ENCODE peak calls at places on chromosomes 2 and 18, in nine cellular contexts. One of them, this sample, is unnamed.

GRCh38 chr18:74896390-74896991 is 298.8 kb downstream of the ZNF407 start:
- DNase-seq in stimulated activated CD8-positive, alpha-beta memory T cell treated with anti-CD3 and anti-CD28 coated beads, Interleukin-15, amount 100 ng/mL, for 24 hours: no peak
- DNase-seq in stimulated activated CD4-positive, alpha-beta T cell treated with anti-CD3 and anti-CD28 coated beads, Interleukin-2, amount 100 ng/mL, for 48 hours: peak
- DNase-seq in NCI-H1436 treated with DMSO at 0.1 percent for 48 hours: peak
- DNase-seq in ELR: peak
- DNase-seq in CD8-positive, alpha-beta memory T cell: peak
- DNase-seq in activated T-cell treated with anti-CD3 and anti-CD28 coated beads, Interleukin-2, amount 50 U/mL, for 48 hours: peak
- DNase-seq in HCT116: peak
- DNase-seq in OCI-LY7: peak
- DNase-seq in this sample: peak

GRCh38 chr2:238868067-238868524 is 20.2 kb downstream of the TWIST2 start:
- DNase-seq in OCI-LY7: no peak
- DNase-seq in HCT116: no peak
- DNase-seq in activated T-cell treated with anti-CD3 and anti-CD28 coated beads, Interleukin-2, amount 50 U/mL, for 48 hours: no peak
- DNase-seq in stimulated activated CD8-positive, alpha-beta memory T cell treated with anti-CD3 and anti-CD28 coated beads, Interleukin-15, amount 100 ng/mL, for 24 hours: no peak
- DNase-seq in CD8-positive, alpha-beta memory T cell: no peak
- DNase-seq in ELR: peak
- DNase-seq in NCI-H1436 treated with DMSO at 0.1 percent for 48 hours: no peak
- DNase-seq in stimulated activated CD4-positive, alpha-beta T cell treated with anti-CD3 and anti-CD28 coated beads, Interleukin-2, amount 100 ng/mL, for 48 hours: no peak
- DNase-seq in this sample: no peak

GRCh38 chr18:27709344-27709743 is 467.6 kb downstream of the CDH2 start:
- DNase-seq in activated T-cell treated with anti-CD3 and anti-CD28 coated beads, Interleukin-2, amount 50 U/mL, for 48 hours: no peak
- DNase-seq in OCI-LY7: no peak
- DNase-seq in stimulated activated CD4-positive, alpha-beta T cell treated with anti-CD3 and anti-CD28 coated beads, Interleukin-2, amount 100 ng/mL, for 48 hours: no peak
- DNase-seq in CD8-positive, alpha-beta memory T cell: no peak
- DNase-seq in NCI-H1436 treated with DMSO at 0.1 percent for 48 hours: no peak
- DNase-seq in stimulated activated CD8-positive, alpha-beta memory T cell treated with anti-CD3 and anti-CD28 coated beads, Interleukin-15, amount 100 ng/mL, for 24 hours: no peak
- DNase-seq in HCT116: no peak
- DNase-seq in ELR: no peak
- DNase-seq in this sample: peak

GRCh38 chr2:178449700-178450573 is 1.0 kb downstream of the PRKRA start:
- DNase-seq in stimulated activated CD4-positive, alpha-beta T cell treated with anti-CD3 and anti-CD28 coated beads, Interleukin-2, amount 100 ng/mL, for 48 hours: no peak
- DNase-seq in OCI-LY7: peak
- DNase-seq in NCI-H1436 treated with DMSO at 0.1 percent for 48 hours: no peak
- DNase-seq in stimulated activated CD8-positive, alpha-beta memory T cell treated with anti-CD3 and anti-CD28 coated beads, Interleukin-15, amount 100 ng/mL, for 24 hours: no peak
- DNase-seq in activated T-cell treated with anti-CD3 and anti-CD28 coated beads, Interleukin-2, amount 50 U/mL, for 48 hours: peak
- DNase-seq in ELR: peak
- DNase-seq in HCT116: no peak
- DNase-seq in CD8-positive, alpha-beta memory T cell: peak
- DNase-seq in this sample: no peak

GRCh38 chr2:43067254-43068052 is 159.0 kb downstream of the ZFP36L2 start:
- DNase-seq in NCI-H1436 treated with DMSO at 0.1 percent for 48 hours: no peak
- DNase-seq in CD8-positive, alpha-beta memory T cell: no peak
- DNase-seq in OCI-LY7: no peak
- DNase-seq in stimulated activated CD4-positive, alpha-beta T cell treated with anti-CD3 and anti-CD28 coated beads, Interleukin-2, amount 100 ng/mL, for 48 hours: no peak
- DNase-seq in stimulated activated CD8-positive, alpha-beta memory T cell treated with anti-CD3 and anti-CD28 coated beads, Interleukin-15, amount 100 ng/mL, for 24 hours: no peak
- DNase-seq in HCT116: no peak
- DNase-seq in activated T-cell treated with anti-CD3 and anti-CD28 coated beads, Interleukin-2, amount 50 U/mL, for 48 hours: no peak
- DNase-seq in ELR: no peak
- DNase-seq in this sample: no peak

GRCh38 chr18:78896111-78896510 is 83.5 kb upstream of the SALL3 start:
- DNase-seq in ELR: no peak
- DNase-seq in stimulated activated CD8-positive, alpha-beta memory T cell treated with anti-CD3 and anti-CD28 coated beads, Interleukin-15, amount 100 ng/mL, for 24 hours: no peak
- DNase-seq in HCT116: no peak
- DNase-seq in OCI-LY7: no peak
- DNase-seq in CD8-positive, alpha-beta memory T cell: no peak
- DNase-seq in activated T-cell treated with anti-CD3 and anti-CD28 coated beads, Interleukin-2, amount 50 U/mL, for 48 hours: no peak
- DNase-seq in NCI-H1436 treated with DMSO at 0.1 percent for 48 hours: no peak
- DNase-seq in stimulated activated CD4-positive, alpha-beta T cell treated with anti-CD3 and anti-CD28 coated beads, Interleukin-2, amount 100 ng/mL, for 48 hours: no peak
- DNase-seq in this sample: no peak

GRCh38 chr2:27509326-27509725 is 12.7 kb downstream of the GCKR start:
- DNase-seq in stimulated activated CD4-positive, alpha-beta T cell treated with anti-CD3 and anti-CD28 coated beads, Interleukin-2, amount 100 ng/mL, for 48 hours: no peak
- DNase-seq in CD8-positive, alpha-beta memory T cell: no peak
- DNase-seq in OCI-LY7: no peak
- DNase-seq in ELR: no peak
- DNase-seq in stimulated activated CD8-positive, alpha-beta memory T cell treated with anti-CD3 and anti-CD28 coated beads, Interleukin-15, amount 100 ng/mL, for 24 hours: no peak
- DNase-seq in activated T-cell treated with anti-CD3 and anti-CD28 coated beads, Interleukin-2, amount 50 U/mL, for 48 hours: no peak
- DNase-seq in NCI-H1436 treated with DMSO at 0.1 percent for 48 hours: no peak
- DNase-seq in HCT116: no peak
- DNase-seq in this sample: no peak

GRCh38 chr2:168434164-168434563 is 21.9 kb upstream of the CERS6 start:
- DNase-seq in HCT116: no peak
- DNase-seq in stimulated activated CD4-positive, alpha-beta T cell treated with anti-CD3 and anti-CD28 coated beads, Interleukin-2, amount 100 ng/mL, for 48 hours: no peak
- DNase-seq in activated T-cell treated with anti-CD3 and anti-CD28 coated beads, Interleukin-2, amount 50 U/mL, for 48 hours: no peak
- DNase-seq in OCI-LY7: no peak
- DNase-seq in ELR: no peak
- DNase-seq in CD8-positive, alpha-beta memory T cell: no peak
- DNase-seq in stimulated activated CD8-positive, alpha-beta memory T cell treated with anti-CD3 and anti-CD28 coated beads, Interleukin-15, amount 100 ng/mL, for 24 hours: no peak
- DNase-seq in NCI-H1436 treated with DMSO at 0.1 percent for 48 hours: no peak
- DNase-seq in this sample: no peak

GRCh38 chr18:1653873-1654272 is 749.2 kb downstream of the ADCYAP1 start:
- DNase-seq in NCI-H1436 treated with DMSO at 0.1 percent for 48 hours: no peak
- DNase-seq in stimulated activated CD4-positive, alpha-beta T cell treated with anti-CD3 and anti-CD28 coated beads, Interleukin-2, amount 100 ng/mL, for 48 hours: no peak
- DNase-seq in OCI-LY7: no peak
- DNase-seq in stimulated activated CD8-positive, alpha-beta memory T cell treated with anti-CD3 and anti-CD28 coated beads, Interleukin-15, amount 100 ng/mL, for 24 hours: no peak
- DNase-seq in CD8-positive, alpha-beta memory T cell: no peak
- DNase-seq in activated T-cell treated with anti-CD3 and anti-CD28 coated beads, Interleukin-2, amount 50 U/mL, for 48 hours: no peak
- DNase-seq in ELR: no peak
- DNase-seq in HCT116: no peak
- DNase-seq in this sample: no peak

GRCh38 chr2:222709191-222709891 is 37.9 kb downstream of the MOGAT1 start:
- DNase-seq in NCI-H1436 treated with DMSO at 0.1 percent for 48 hours: no peak
- DNase-seq in activated T-cell treated with anti-CD3 and anti-CD28 coated beads, Interleukin-2, amount 50 U/mL, for 48 hours: peak
- DNase-seq in stimulated activated CD8-positive, alpha-beta memory T cell treated with anti-CD3 and anti-CD28 coated beads, Interleukin-15, amount 100 ng/mL, for 24 hours: no peak
- DNase-seq in HCT116: peak
- DNase-seq in ELR: peak
- DNase-seq in OCI-LY7: peak
- DNase-seq in CD8-positive, alpha-beta memory T cell: no peak
- DNase-seq in stimulated activated CD4-positive, alpha-beta T cell treated with anti-CD3 and anti-CD28 coated beads, Interleukin-2, amount 100 ng/mL, for 48 hours: no peak
- DNase-seq in this sample: peak

GRCh38 chr2:148519013-148519412 is 125.5 kb upstream of the EPC2 start:
- DNase-seq in OCI-LY7: no peak
- DNase-seq in NCI-H1436 treated with DMSO at 0.1 percent for 48 hours: no peak
- DNase-seq in activated T-cell treated with anti-CD3 and anti-CD28 coated beads, Interleukin-2, amount 50 U/mL, for 48 hours: no peak
- DNase-seq in CD8-positive, alpha-beta memory T cell: no peak
- DNase-seq in stimulated activated CD4-positive, alpha-beta T cell treated with anti-CD3 and anti-CD28 coated beads, Interleukin-2, amount 100 ng/mL, for 48 hours: no peak
- DNase-seq in HCT116: no peak
- DNase-seq in stimulated activated CD8-positive, alpha-beta memory T cell treated with anti-CD3 and anti-CD28 coated beads, Interleukin-15, amount 100 ng/mL, for 24 hours: no peak
- DNase-seq in ELR: no peak
- DNase-seq in this sample: no peak

GRCh38 chr2:105888625-105889024 is 143.9 kb downstream of the NCK2 start:
- DNase-seq in NCI-H1436 treated with DMSO at 0.1 percent for 48 hours: no peak
- DNase-seq in CD8-positive, alpha-beta memory T cell: no peak
- DNase-seq in activated T-cell treated with anti-CD3 and anti-CD28 coated beads, Interleukin-2, amount 50 U/mL, for 48 hours: peak
- DNase-seq in HCT116: peak
- DNase-seq in OCI-LY7: peak
- DNase-seq in ELR: peak
- DNase-seq in stimulated activated CD8-positive, alpha-beta memory T cell treated with anti-CD3 and anti-CD28 coated beads, Interleukin-15, amount 100 ng/mL, for 24 hours: no peak
- DNase-seq in stimulated activated CD4-positive, alpha-beta T cell treated with anti-CD3 and anti-CD28 coated beads, Interleukin-2, amount 100 ng/mL, for 48 hours: no peak
- DNase-seq in this sample: peak

GRCh38 chr2:135557533-135557932 is 26.2 kb downstream of the R3HDM1 start:
- DNase-seq in stimulated activated CD8-positive, alpha-beta memory T cell treated with anti-CD3 and anti-CD28 coated beads, Interleukin-15, amount 100 ng/mL, for 24 hours: no peak
- DNase-seq in CD8-positive, alpha-beta memory T cell: no peak
- DNase-seq in stimulated activated CD4-positive, alpha-beta T cell treated with anti-CD3 and anti-CD28 coated beads, Interleukin-2, amount 100 ng/mL, for 48 hours: no peak
- DNase-seq in NCI-H1436 treated with DMSO at 0.1 percent for 48 hours: no peak
- DNase-seq in ELR: no peak
- DNase-seq in HCT116: no peak
- DNase-seq in activated T-cell treated with anti-CD3 and anti-CD28 coated beads, Interleukin-2, amount 50 U/mL, for 48 hours: no peak
- DNase-seq in OCI-LY7: no peak
- DNase-seq in this sample: no peak

GRCh38 chr2:62461707-62462106 is 44.3 kb downstream of the TMEM17 start:
- DNase-seq in CD8-positive, alpha-beta memory T cell: no peak
- DNase-seq in NCI-H1436 treated with DMSO at 0.1 percent for 48 hours: no peak
- DNase-seq in activated T-cell treated with anti-CD3 and anti-CD28 coated beads, Interleukin-2, amount 50 U/mL, for 48 hours: no peak
- DNase-seq in OCI-LY7: no peak
- DNase-seq in ELR: peak
- DNase-seq in stimulated activated CD8-positive, alpha-beta memory T cell treated with anti-CD3 and anti-CD28 coated beads, Interleukin-15, amount 100 ng/mL, for 24 hours: no peak
- DNase-seq in HCT116: no peak
- DNase-seq in stimulated activated CD4-positive, alpha-beta T cell treated with anti-CD3 and anti-CD28 coated beads, Interleukin-2, amount 100 ng/mL, for 48 hours: no peak
- DNase-seq in this sample: no peak

GRCh38 chr2:235850771-235851551 is 317.2 kb downstream of the GBX2 start:
- DNase-seq in OCI-LY7: no peak
- DNase-seq in stimulated activated CD8-positive, alpha-beta memory T cell treated with anti-CD3 and anti-CD28 coated beads, Interleukin-15, amount 100 ng/mL, for 24 hours: no peak
- DNase-seq in stimulated activated CD4-positive, alpha-beta T cell treated with anti-CD3 and anti-CD28 coated beads, Interleukin-2, amount 100 ng/mL, for 48 hours: no peak
- DNase-seq in CD8-positive, alpha-beta memory T cell: no peak
- DNase-seq in HCT116: no peak
- DNase-seq in NCI-H1436 treated with DMSO at 0.1 percent for 48 hours: no peak
- DNase-seq in ELR: no peak
- DNase-seq in activated T-cell treated with anti-CD3 and anti-CD28 coated beads, Interleukin-2, amount 50 U/mL, for 48 hours: no peak
- DNase-seq in this sample: no peak

GRCh38 chr18:30889582-30890301 is 152.8 kb downstream of the DSC3 start:
- DNase-seq in OCI-LY7: peak
- DNase-seq in stimulated activated CD8-positive, alpha-beta memory T cell treated with anti-CD3 and anti-CD28 coated beads, Interleukin-15, amount 100 ng/mL, for 24 hours: no peak
- DNase-seq in stimulated activated CD4-positive, alpha-beta T cell treated with anti-CD3 and anti-CD28 coated beads, Interleukin-2, amount 100 ng/mL, for 48 hours: no peak
- DNase-seq in NCI-H1436 treated with DMSO at 0.1 percent for 48 hours: no peak
- DNase-seq in ELR: peak
- DNase-seq in activated T-cell treated with anti-CD3 and anti-CD28 coated beads, Interleukin-2, amount 50 U/mL, for 48 hours: no peak
- DNase-seq in CD8-positive, alpha-beta memory T cell: no peak
- DNase-seq in HCT116: peak
- DNase-seq in this sample: peak

GRCh38 chr2:191926671-191927070 is 79.8 kb upstream of the CAVIN2 start:
- DNase-seq in ELR: no peak
- DNase-seq in activated T-cell treated with anti-CD3 and anti-CD28 coated beads, Interleukin-2, amount 50 U/mL, for 48 hours: no peak
- DNase-seq in HCT116: no peak
- DNase-seq in CD8-positive, alpha-beta memory T cell: no peak
- DNase-seq in stimulated activated CD8-positive, alpha-beta memory T cell treated with anti-CD3 and anti-CD28 coated beads, Interleukin-15, amount 100 ng/mL, for 24 hours: no peak
- DNase-seq in OCI-LY7: no peak
- DNase-seq in stimulated activated CD4-positive, alpha-beta T cell treated with anti-CD3 and anti-CD28 coated beads, Interleukin-2, amount 100 ng/mL, for 48 hours: no peak
- DNase-seq in NCI-H1436 treated with DMSO at 0.1 percent for 48 hours: no peak
- DNase-seq in this sample: no peak

GRCh38 chr2:205763708-205764501 is 81.6 kb downstream of the NRP2 start:
- DNase-seq in ELR: peak
- DNase-seq in HCT116: no peak
- DNase-seq in NCI-H1436 treated with DMSO at 0.1 percent for 48 hours: no peak
- DNase-seq in OCI-LY7: no peak
- DNase-seq in CD8-positive, alpha-beta memory T cell: peak
- DNase-seq in stimulated activated CD4-positive, alpha-beta T cell treated with anti-CD3 and anti-CD28 coated beads, Interleukin-2, amount 100 ng/mL, for 48 hours: peak
- DNase-seq in stimulated activated CD8-positive, alpha-beta memory T cell treated with anti-CD3 and anti-CD28 coated beads, Interleukin-15, amount 100 ng/mL, for 24 hours: no peak
- DNase-seq in activated T-cell treated with anti-CD3 and anti-CD28 coated beads, Interleukin-2, amount 50 U/mL, for 48 hours: peak
- DNase-seq in this sample: peak

GRCh38 chr18:55695091-55695490 is 107.1 kb upstream of the TCF4 start:
- DNase-seq in stimulated activated CD4-positive, alpha-beta T cell treated with anti-CD3 and anti-CD28 coated beads, Interleukin-2, amount 100 ng/mL, for 48 hours: no peak
- DNase-seq in HCT116: no peak
- DNase-seq in activated T-cell treated with anti-CD3 and anti-CD28 coated beads, Interleukin-2, amount 50 U/mL, for 48 hours: no peak
- DNase-seq in NCI-H1436 treated with DMSO at 0.1 percent for 48 hours: no peak
- DNase-seq in ELR: no peak
- DNase-seq in stimulated activated CD8-positive, alpha-beta memory T cell treated with anti-CD3 and anti-CD28 coated beads, Interleukin-15, amount 100 ng/mL, for 24 hours: no peak
- DNase-seq in OCI-LY7: no peak
- DNase-seq in CD8-positive, alpha-beta memory T cell: no peak
- DNase-seq in this sample: no peak

GRCh38 chr2:235825946-235826345 is 332.1 kb downstream of the AGAP1 start:
- DNase-seq in HCT116: no peak
- DNase-seq in activated T-cell treated with anti-CD3 and anti-CD28 coated beads, Interleukin-2, amount 50 U/mL, for 48 hours: no peak
- DNase-seq in CD8-positive, alpha-beta memory T cell: no peak
- DNase-seq in stimulated activated CD4-positive, alpha-beta T cell treated with anti-CD3 and anti-CD28 coated beads, Interleukin-2, amount 100 ng/mL, for 48 hours: no peak
- DNase-seq in OCI-LY7: no peak
- DNase-seq in NCI-H1436 treated with DMSO at 0.1 percent for 48 hours: no peak
- DNase-seq in stimulated activated CD8-positive, alpha-beta memory T cell treated with anti-CD3 and anti-CD28 coated beads, Interleukin-15, amount 100 ng/mL, for 24 hours: no peak
- DNase-seq in ELR: no peak
- DNase-seq in this sample: no peak

GRCh38 chr2:9071584-9072124 is 68.2 kb upstream of the MBOAT2 start:
- DNase-seq in CD8-positive, alpha-beta memory T cell: no peak
- DNase-seq in OCI-LY7: no peak
- DNase-seq in HCT116: no peak
- DNase-seq in stimulated activated CD4-positive, alpha-beta T cell treated with anti-CD3 and anti-CD28 coated beads, Interleukin-2, amount 100 ng/mL, for 48 hours: no peak
- DNase-seq in NCI-H1436 treated with DMSO at 0.1 percent for 48 hours: no peak
- DNase-seq in stimulated activated CD8-positive, alpha-beta memory T cell treated with anti-CD3 and anti-CD28 coated beads, Interleukin-15, amount 100 ng/mL, for 24 hours: no peak
- DNase-seq in activated T-cell treated with anti-CD3 and anti-CD28 coated beads, Interleukin-2, amount 50 U/mL, for 48 hours: no peak
- DNase-seq in ELR: peak
- DNase-seq in this sample: no peak

GRCh38 chr2:143263045-143263625 is 133.9 kb downstream of the ARHGAP15 start:
- DNase-seq in HCT116: no peak
- DNase-seq in activated T-cell treated with anti-CD3 and anti-CD28 coated beads, Interleukin-2, amount 50 U/mL, for 48 hours: no peak
- DNase-seq in OCI-LY7: no peak
- DNase-seq in CD8-positive, alpha-beta memory T cell: no peak
- DNase-seq in ELR: peak
- DNase-seq in stimulated activated CD8-positive, alpha-beta memory T cell treated with anti-CD3 and anti-CD28 coated beads, Interleukin-15, amount 100 ng/mL, for 24 hours: no peak
- DNase-seq in stimulated activated CD4-positive, alpha-beta T cell treated with anti-CD3 and anti-CD28 coated beads, Interleukin-2, amount 100 ng/mL, for 48 hours: no peak
- DNase-seq in NCI-H1436 treated with DMSO at 0.1 percent for 48 hours: no peak
- DNase-seq in this sample: no peak

GRCh38 chr2:88669371-88670214 is 21.9 kb upstream of the RPIA start:
- DNase-seq in ELR: peak
- DNase-seq in HCT116: peak
- DNase-seq in activated T-cell treated with anti-CD3 and anti-CD28 coated beads, Interleukin-2, amount 50 U/mL, for 48 hours: no peak
- DNase-seq in CD8-positive, alpha-beta memory T cell: no peak
- DNase-seq in NCI-H1436 treated with DMSO at 0.1 percent for 48 hours: no peak
- DNase-seq in stimulated activated CD8-positive, alpha-beta memory T cell treated with anti-CD3 and anti-CD28 coated beads, Interleukin-15, amount 100 ng/mL, for 24 hours: no peak
- DNase-seq in stimulated activated CD4-positive, alpha-beta T cell treated with anti-CD3 and anti-CD28 coated beads, Interleukin-2, amount 100 ng/mL, for 48 hours: no peak
- DNase-seq in OCI-LY7: peak
- DNase-seq in this sample: peak

This sample was measured in trophoblast cell.